ENCODE peak calls at places on chromosomes 6 and 20, in nine cellular contexts. I is PC-3, L is heart left ventricle, F is fibroblast of mammary gland, N is mucosa of descending colon, Y is brain microvascular endothelial cell, S is PC-9, E is esophagus muscularis mucosa, C is tibial nerve. T is an unnamed sample.

GRCh38 chr20:48463916-48464315 is 363.9 kb downstream of the PREX1 start:
- DNase-seq in I (peak; percentile 20), L (no peak), F (peak; percentile 53), N (no peak), Y (peak; percentile 33), S (no peak), E (no peak), C (no peak), T (peak; percentile 76)

GRCh38 chr20:53914091-53914860 is 156.1 kb downstream of the BCAS1 start:
- DNase-seq in I (peak; percentile 58), L (no peak), F (no peak), N (no peak), Y (no peak), S (no peak), E (no peak), C (no peak), T (peak; percentile 53)

GRCh38 chr6:44161997-44162338 is 3.3 kb downstream of the CAPN11 start:
- DNase-seq in I (peak; percentile 54), L (no peak), F (peak; percentile 66), N (no peak), Y (peak; percentile 59), S (no peak), E (no peak), C (no peak), T (peak; percentile 35)

GRCh38 chr6:50952092-50952932 is 133.6 kb downstream of the TFAP2B start:
- DNase-seq in I (peak; percentile 54), L (no peak), F (peak; percentile 1), N (no peak), Y (peak; percentile 20), S (no peak), E (no peak), C (no peak), T (peak; percentile 8)

GRCh38 chr6:45072014-45072413 is 256.1 kb upstream of the RUNX2 start:
- DNase-seq in I (no peak), L (no peak), F (peak; percentile 39), N (no peak), Y (no peak), S (no peak), E (no peak), C (no peak), T (no peak)

GRCh38 chr6:70415247-70415646 is 1.9 kb downstream of the FAM135A start:
- DNase-seq in I (no peak), L (no peak), F (no peak), N (no peak), Y (no peak), S (no peak), E (no peak), C (no peak), T (no peak)

GRCh38 chr6:49923826-49924225 is 40.1 kb downstream of the DEFB114 start:
- DNase-seq in I (no peak), L (no peak), F (no peak), N (no peak), Y (no peak), S (no peak), E (no peak), C (no peak), T (no peak)

GRCh38 chr20:5509803-5510202 is 193.0 kb upstream of the PROKR2 start:
- DNase-seq in I (no peak), L (no peak), F (no peak), N (no peak), Y (no peak), S (no peak), E (no peak), C (no peak), T (no peak)

GRCh38 chr6:51021171-51021570 is 202.5 kb downstream of the TFAP2B start:
- DNase-seq in I (no peak), L (no peak), F (no peak), N (no peak), Y (no peak), S (no peak), E (no peak), C (no peak), T (no peak)

GRCh38 chr6:134434019-134434949 is 116.4 kb upstream of the SGK1 start:
- DNase-seq in I (no peak), L (no peak), F (no peak), N (no peak), Y (no peak), S (no peak), E (no peak), C (no peak), T (no peak)

GRCh38 chr6:134437376-134437775 is 119.5 kb upstream of the SGK1 start:
- DNase-seq in I (peak; percentile 34), L (no peak), F (peak; percentile 82), N (no peak), Y (peak; percentile 68), S (no peak), E (no peak), C (no peak), T (peak; percentile 76)

GRCh38 chr6:134436281-134436815 is 118.4 kb upstream of the SGK1 start:
- DNase-seq in I (peak; percentile 90), L (peak; percentile 67), F (peak; percentile 99), N (no peak), Y (peak; percentile 98), S (peak; percentile 75), E (no peak), C (no peak), T (peak; percentile 98)

GRCh38 chr6:134436950-134437349 is 119.0 kb upstream of the SGK1 start:
- DNase-seq in I (no peak), L (no peak), F (peak; percentile 64), N (no peak), Y (no peak), S (no peak), E (no peak), C (no peak), T (peak; percentile 78)

DNA sequence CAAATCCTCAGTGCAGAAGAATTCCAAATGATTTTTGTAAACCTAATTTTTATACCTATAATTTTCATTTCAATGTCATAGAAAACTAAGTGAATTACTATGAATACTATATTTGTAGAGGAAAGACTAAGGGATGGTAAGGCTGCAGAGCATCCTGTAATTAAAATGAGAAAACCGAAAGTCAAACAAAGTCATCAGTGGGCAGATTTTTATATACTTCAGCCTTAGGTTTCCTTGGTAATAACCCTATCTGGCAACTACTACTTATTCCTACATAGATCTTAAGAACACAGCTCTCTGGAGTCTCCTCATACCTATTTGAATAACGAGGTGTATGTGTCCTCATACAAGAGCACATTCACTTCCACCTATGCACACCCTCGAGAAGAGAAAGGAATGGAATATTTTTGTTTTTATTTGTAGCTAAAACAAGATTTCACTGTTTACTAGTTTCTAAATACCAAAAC is 117.9 kb upstream of the SGK1 start:
- DNase-seq in I (peak; percentile 65), L (no peak), F (no peak), N (no peak), Y (no peak), S (no peak), E (no peak), C (no peak), T (no peak)
- H3K4me3 ChIP-seq in I (peak overlapping the region; percentile 47), L (no peak overlapping the region), F (no peak overlapping the region), N (no peak overlapping the region), Y (no peak overlapping the region), S (peak overlapping the region; percentile 36), E (no peak overlapping the region), C (no peak overlapping the region), T (peak overlapping the region; percentile 33)

GRCh38 chr6:29967379-29968010 is 25.2 kb downstream of the HLA-A start:
- DNase-seq in I (peak; percentile 18), L (peak; percentile 40), F (peak; percentile 17), N (peak; percentile 65), Y (no peak), S (peak; percentile 36), E (no peak), C (no peak), T (peak; percentile 41)
- TF ChIP-seq CTCF in I (peak; percentile 45), L (peak; percentile 41), F (peak; percentile 16), N (no peak), Y (no peak), S (no peak), E (no peak), C (no peak), T (peak; percentile 31)

GRCh38 chr6:127514396-127515227 is 4.5 kb downstream of the MTCL3 start:
- DNase-seq in I (no peak), L (peak; percentile 32), F (peak; percentile 67), N (peak; percentile 28), Y (peak; percentile 69), S (peak; percentile 12), E (no peak), C (no peak), T (peak; percentile 82)
- H3K4me3 ChIP-seq in I (no peak overlapping the region), L (peak overlapping the region; percentile 64), F (peak overlapping the region; percentile 69), N (no peak overlapping the region), Y (peak overlapping the region; percentile 69), S (peak overlapping the region; percentile 70), E (peak overlapping the region; percentile 71), C (peak overlapping the region; percentile 67), T (peak overlapping the region; percentile 75)

DNA sequence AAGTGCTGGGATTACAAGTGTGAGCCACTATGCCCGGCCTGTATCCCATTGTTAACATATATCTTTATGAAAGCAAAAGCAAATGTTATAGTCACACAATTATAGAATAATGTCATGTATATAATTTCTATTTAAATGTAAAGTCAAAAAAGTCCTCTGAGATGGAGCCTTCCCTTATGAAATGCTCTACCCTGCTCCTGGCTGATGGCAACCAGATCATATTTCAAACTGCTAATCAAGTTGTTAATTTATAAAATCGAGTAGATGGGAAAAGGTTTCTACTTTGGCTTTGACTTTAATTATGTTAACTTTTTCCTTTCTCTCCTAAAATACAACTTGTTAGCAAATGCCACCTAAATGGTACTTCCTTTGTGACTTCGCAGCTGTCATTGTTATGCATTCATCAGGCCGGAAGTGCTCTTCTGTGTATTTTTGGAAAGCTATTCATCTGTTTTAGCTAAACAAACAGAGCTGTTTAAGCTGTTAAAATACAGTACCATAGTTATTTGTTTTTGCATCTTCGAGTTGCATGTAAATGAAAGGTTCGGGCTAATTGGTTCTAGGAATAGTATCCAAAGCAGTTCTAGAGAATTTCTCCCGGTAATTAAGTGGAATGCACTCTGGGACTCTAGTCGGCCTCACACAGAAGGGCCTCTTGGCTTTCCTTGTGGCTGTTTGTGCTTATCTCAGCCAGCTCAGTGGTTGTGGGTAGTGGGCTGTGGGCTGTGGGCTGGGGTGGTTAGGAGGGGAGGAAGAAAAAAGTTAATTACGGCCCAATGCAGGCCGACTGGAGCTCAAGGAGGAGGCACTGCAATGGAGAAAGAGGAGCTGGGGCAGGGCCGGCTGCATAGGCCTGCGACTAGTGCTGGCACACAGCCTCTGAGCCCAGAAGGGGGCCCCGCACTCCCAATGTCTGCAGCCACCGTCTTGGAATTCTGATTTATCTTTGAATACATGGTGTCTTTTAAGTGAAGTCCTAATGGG is 34.8 kb downstream of the SLC35D3 start:
- DNase-seq in I (no peak), L (no peak), F (no peak), N (no peak), Y (no peak), S (no peak), E (no peak), C (no peak), T (no peak)
- TF ChIP-seq CTCF in I (peak; percentile 11), L (no peak), F (no peak), N (no peak), Y (peak; percentile 1), S (peak; percentile 32), E (no peak), C (no peak), T (no peak)

GRCh38 chr6:29708432-29709177 is 14.6 kb upstream of the HLA-F start:
- DNase-seq in I (no peak), L (no peak), F (no peak), N (no peak), Y (no peak), S (no peak), E (no peak), C (no peak), T (no peak)
- H3K4me3 ChIP-seq in I (no peak overlapping the region), L (no peak overlapping the region), F (no peak overlapping the region), N (no peak overlapping the region), Y (no peak overlapping the region), S (no peak overlapping the region), E (no peak overlapping the region), C (no peak overlapping the region), T (no peak overlapping the region)

GRCh38 chr6:156175971-156176421 is 601.2 kb upstream of the ARID1B start:
- DNase-seq in I (peak; percentile 33), L (peak; percentile 62), F (no peak), N (no peak), Y (no peak), S (no peak), E (no peak), C (no peak), T (peak; percentile 1)
- TF ChIP-seq CTCF in I (peak; percentile 49), L (peak; percentile 47), F (no peak), N (no peak), Y (peak; percentile 49), S (peak; percentile 49), E (no peak), C (no peak), T (no peak)